ENCODE peak calls at places on chromosomes 16 and 17, in eight cellular contexts. T is body of pancreas; L is SHP77; Z is T follicular helper cell; F is pancreas; U is activated T-helper 1 cell treated with anti-CD3 and anti-CD28 coated beads, Interleukin-2, amount 50 U/mL, for 16 hours; B is non-pigmented ciliary epithelial cell; E is dorsolateral prefrontal cortex. M is an unnamed sample.

GRCh38 chr16:1653023-1653422 is 25.1 kb upstream of the JPT2 start:
- DNase-seq in F (no peak), U (no peak), B (no peak), Z (no peak), L (no peak), T (no peak), E (no peak), M (no peak)

GRCh38 chr17:44014437-44015172 is at the start of gene TMEM101:
- DNase-seq in E (peak; percentile 94), U (peak; percentile 80), L (peak; percentile 74), Z (peak; percentile 85), T (peak; percentile 92), F (peak; percentile 89), B (peak; percentile 72), M (peak; percentile 97)

GRCh38 chr17:13099079-13099478 is 81.3 kb upstream of the ELAC2 start:
- DNase-seq in B (no peak), F (no peak), T (no peak), Z (no peak), U (no peak), L (no peak), E (no peak), M (no peak)

GRCh38 chr16:19116711-19117449 is 3.1 kb downstream of the ITPRIPL2 start:
- DNase-seq in T (no peak), U (no peak), E (no peak), F (no peak), Z (no peak), B (no peak), L (no peak), M (no peak)

GRCh38 chr17:42188749-42189650 is 3.7 kb upstream of the HCRT start:
- DNase-seq in B (no peak), T (no peak), U (no peak), Z (no peak), F (no peak), E (no peak), L (no peak), M (no peak)

GRCh38 chr17:53335443-53335842 is 487.3 kb upstream of the KIF2B start:
- DNase-seq in F (no peak), Z (no peak), T (no peak), B (no peak), E (no peak), L (no peak), U (no peak), M (no peak)

GRCh38 chr16:52035406-52035805 is 511.5 kb downstream of the TOX3 start:
- DNase-seq in Z (no peak), U (no peak), F (no peak), B (no peak), L (no peak), T (no peak), E (no peak), M (no peak)

GRCh38 chr17:66522591-66523272 is 220.3 kb downstream of the PRKCA start:
- DNase-seq in F (no peak), L (no peak), T (no peak), E (no peak), U (no peak), B (no peak), Z (no peak), M (no peak)

GRCh38 chr16:10202650-10203049 is 20.4 kb upstream of the GRIN2A start:
- DNase-seq in E (no peak), B (no peak), T (no peak), U (no peak), F (no peak), L (no peak), Z (no peak), M (no peak)

GRCh38 chr16:72013389-72013788 is 4.8 kb downstream of the DHODH start:
- DNase-seq in F (no peak), E (no peak), L (no peak), Z (no peak), B (no peak), U (no peak), T (peak; percentile 21), M (peak; percentile 74)

GRCh38 chr17:40815381-40815780 is 7.0 kb downstream of the KRT10 start:
- DNase-seq in L (no peak), Z (no peak), U (no peak), E (no peak), T (no peak), B (no peak), F (no peak), M (no peak)

GRCh38 chr17:48539177-48539576 is 5.7 kb downstream of the HOXB2 start:
- DNase-seq in U (no peak), T (no peak), B (no peak), L (no peak), F (no peak), Z (no peak), E (no peak), M (peak; percentile 63)

GRCh38 chr17:38559025-38559879 is 46.5 kb downstream of the SRCIN1 start:
- DNase-seq in B (peak; percentile 17), Z (peak; percentile 82), F (peak; percentile 90), E (peak; percentile 55), U (peak; percentile 81), T (peak; percentile 95), L (peak; percentile 94), M (peak; percentile 87)

GRCh38 chr17:74356640-74357465 is 4.8 kb downstream of the BTBD17 start:
- DNase-seq in Z (no peak), F (no peak), E (no peak), U (no peak), L (no peak), B (no peak), T (no peak), M (peak; percentile 61)

GRCh38 chr16:57179429-57179828 is 6.4 kb downstream of the PSME3IP1 start:
- DNase-seq in U (no peak), T (no peak), E (no peak), B (no peak), Z (no peak), F (no peak), L (no peak), M (no peak)

GRCh38 chr16:3876695-3877094 is 3.8 kb downstream of the CREBBP start:
- DNase-seq in Z (no peak), E (no peak), F (no peak), U (no peak), T (no peak), B (no peak), L (no peak), M (no peak)

GRCh38 chr16:67258160-67258835 is 9.5 kb downstream of the SLC9A5 start:
- DNase-seq in T (no peak), Z (no peak), F (no peak), E (no peak), L (no peak), B (no peak), U (no peak), M (no peak)

GRCh38 chr17:50219345-50219744 is 17.9 kb upstream of the COL1A1 start:
- DNase-seq in U (no peak), Z (no peak), L (no peak), T (no peak), B (no peak), E (no peak), F (no peak), M (peak; percentile 82)

GRCh38 chr17:7281953-7282751 is 634 bp downstream of the SLC2A4 start:
- DNase-seq in U (no peak), Z (no peak), B (no peak), T (peak; percentile 31), E (no peak), F (no peak), L (no peak), M (no peak)

GRCh38 chr17:79276824-79277223 is 202.2 kb downstream of the ENGASE start:
- DNase-seq in Z (no peak), F (peak; percentile 75), U (no peak), B (no peak), E (peak; percentile 28), L (no peak), T (peak; percentile 87), M (no peak)

GRCh38 chr16:11361751-11362742 is 16.8 kb downstream of the RMI2 start:
- DNase-seq in T (no peak), Z (no peak), U (no peak), E (no peak), F (no peak), B (no peak), L (no peak), M (no peak)